ENCODE peak calls at places on chromosomes 2 and 18, in five cellular contexts. Y is GM12891, T is K562, W is HepG2, C is H1. Z is an unnamed sample.

GRCh38 chr2:84427235-84428138 is 31.6 kb downstream of the SUCLG1 start:
- DNase-seq in W (peak; percentile 12), C (no peak), Y (no peak), T (no peak), Z (no peak)

GRCh38 chr2:105371810-105372209 is 27.0 kb downstream of the FHL2 start:
- DNase-seq in W (no peak), Y (no peak), C (no peak), T (no peak), Z (no peak)

GRCh38 chr2:236661762-236662110 is 92.1 kb downstream of the ACKR3 start:
- DNase-seq in T (no peak), Y (no peak), C (no peak), W (no peak), Z (no peak)

GRCh38 chr2:235960716-235961640 is 207.2 kb downstream of the GBX2 start:
- DNase-seq in T (no peak), C (no peak), Y (no peak), W (no peak), Z (no peak)

GRCh38 chr2:196453613-196454047 is 185.9 kb upstream of the CCDC150 start:
- DNase-seq in Y (peak; percentile 10), W (peak; percentile 52), T (peak; percentile 67), C (peak; percentile 5), Z (no peak)

GRCh38 chr2:69177785-69178636 is 165.0 kb downstream of the ANTXR1 start:
- DNase-seq in W (peak; percentile 99), Y (no peak), T (peak; percentile 87), C (peak; percentile 93), Z (no peak)

GRCh38 chr2:218984239-218985020 is 554 bp downstream of the FEV start:
- DNase-seq in Y (peak; percentile 35), C (no peak), T (no peak), W (no peak), Z (no peak)

GRCh38 chr18:46414863-46415262 is 242.2 kb downstream of the LOXHD1 start:
- DNase-seq in W (no peak), Y (no peak), T (no peak), C (no peak), Z (no peak)

GRCh38 chr2:146661494-146662096 is 1183.2 kb upstream of the ACVR2A start:
- DNase-seq in T (peak; percentile 29), Y (no peak), C (no peak), W (peak; percentile 23), Z (no peak)

GRCh38 chr2:74814102-74814501 is 19.8 kb upstream of the HK2 start:
- DNase-seq in Y (no peak), W (peak; percentile 50), T (no peak), C (no peak), Z (no peak)

GRCh38 chr2:235669983-235670962 is 176.4 kb downstream of the AGAP1 start:
- DNase-seq in Y (no peak), T (no peak), C (no peak), W (no peak), Z (no peak)

GRCh38 chr2:9637330-9637729 is 6.5 kb upstream of the YWHAQ start:
- DNase-seq in C (no peak), W (peak; percentile 62), Y (no peak), T (no peak), Z (no peak)

GRCh38 chr2:50720695-50721314 is 311.1 kb downstream of the NRXN1 start:
- DNase-seq in W (no peak), T (no peak), Y (no peak), C (no peak), Z (no peak)

GRCh38 chr2:207533609-207534008 is 3.8 kb downstream of the CREB1 start:
- DNase-seq in Y (no peak), W (no peak), T (no peak), C (no peak), Z (no peak)

GRCh38 chr2:173884403-173884802 is 80.8 kb downstream of the SP3 start:
- DNase-seq in C (no peak), T (peak; percentile 74), W (peak; percentile 56), Y (no peak), Z (no peak)

GRCh38 chr2:99066075-99066557 is 75.4 kb upstream of the C2orf15 start:
- DNase-seq in Y (no peak), C (no peak), W (peak; percentile 63), T (peak; percentile 27), Z (no peak)

GRCh38 chr2:217610411-217610814 is 392.4 kb downstream of the TNS1 start:
- DNase-seq in W (no peak), C (no peak), T (no peak), Y (no peak), Z (no peak)

GRCh38 chr2:65144571-65144970 is 14.7 kb upstream of the RAB1A start:
- DNase-seq in C (no peak), T (no peak), Y (no peak), W (no peak), Z (no peak)

GRCh38 chr2:98547092-98547798 is 61.1 kb downstream of the COA5 start:
- DNase-seq in C (no peak), T (no peak), W (no peak), Y (no peak), Z (no peak)

GRCh38 chr2:101132202-101132601 is 19.0 kb downstream of the TBC1D8 start:
- DNase-seq in W (no peak), C (no peak), T (no peak), Y (no peak), Z (no peak)

GRCh38 chr2:20633794-20634259 is 17.1 kb downstream of the HS1BP3 start:
- DNase-seq in C (no peak), T (no peak), W (no peak), Y (no peak), Z (peak; percentile 67)

GRCh38 chr2:65456074-65456473 is 23.7 kb upstream of the SPRED2 start:
- DNase-seq in Y (no peak), W (no peak), C (no peak), T (no peak), Z (no peak)

GRCh38 chr2:44718431-44718830 is 223.1 kb upstream of the SIX3 start:
- DNase-seq in W (no peak), T (no peak), Y (no peak), C (no peak), Z (no peak)

GRCh38 chr18:55510809-55511208 is 77.2 kb downstream of the TCF4 start:
- DNase-seq in Y (no peak), C (no peak), W (no peak), T (no peak), Z (no peak)

GRCh38 chr2:67879586-67880290 is 183.1 kb downstream of the C1D start:
- DNase-seq in C (no peak), Y (no peak), W (no peak), T (no peak), Z (no peak)

GRCh38 chr2:11936761-11937160 is 190.3 kb downstream of the LPIN1 start:
- DNase-seq in C (no peak), Y (no peak), W (no peak), T (no peak), Z (no peak)

GRCh38 chr2:11932053-11932512 is 185.7 kb downstream of the LPIN1 start:
- DNase-seq in C (no peak), T (peak; percentile 54), W (no peak), Y (no peak), Z (no peak)

GRCh38 chr2:11930211-11930761 is 183.9 kb downstream of the LPIN1 start:
- DNase-seq in W (no peak), Y (no peak), T (peak; percentile 26), C (no peak), Z (no peak)

GRCh38 chr2:11932896-11933295 is 186.5 kb downstream of the LPIN1 start:
- DNase-seq in C (no peak), Y (no peak), W (no peak), T (no peak), Z (no peak)

GRCh38 chr2:11933854-11934253 is 187.4 kb downstream of the LPIN1 start:
- DNase-seq in C (no peak), Y (peak; percentile 38), T (no peak), W (no peak), Z (no peak)
- TF ChIP-seq TAF1 in C (no peak), Y (no peak), T (no peak), W (no peak), Z (no peak)

GRCh38 chr18:9688036-9688741 is 19.9 kb upstream of the RAB31 start:
- DNase-seq in C (no peak), Y (no peak), W (no peak), T (peak; percentile 90), Z (no peak)

GRCh38 chr18:9682572-9682971 is 25.5 kb upstream of the RAB31 start:
- DNase-seq in Y (no peak), T (no peak), W (no peak), C (no peak), Z (no peak)

GRCh38 chr18:9681217-9681616 is 26.9 kb upstream of the RAB31 start:
- DNase-seq in Y (no peak), W (no peak), T (peak; percentile 72), C (no peak), Z (no peak)

GRCh38 chr18:9683418-9684396 is 24.4 kb upstream of the RAB31 start:
- DNase-seq in C (no peak), W (peak; percentile 26), T (peak; percentile 91), Y (no peak), Z (no peak)

GRCh38 chr18:9684901-9685738 is 23.0 kb upstream of the RAB31 start:
- DNase-seq in W (no peak), T (peak; percentile 66), C (no peak), Y (no peak), Z (no peak)
- TF ChIP-seq TAF1 in W (no peak), T (peak; percentile 33), C (no peak), Y (no peak), Z (no peak)

DNA sequence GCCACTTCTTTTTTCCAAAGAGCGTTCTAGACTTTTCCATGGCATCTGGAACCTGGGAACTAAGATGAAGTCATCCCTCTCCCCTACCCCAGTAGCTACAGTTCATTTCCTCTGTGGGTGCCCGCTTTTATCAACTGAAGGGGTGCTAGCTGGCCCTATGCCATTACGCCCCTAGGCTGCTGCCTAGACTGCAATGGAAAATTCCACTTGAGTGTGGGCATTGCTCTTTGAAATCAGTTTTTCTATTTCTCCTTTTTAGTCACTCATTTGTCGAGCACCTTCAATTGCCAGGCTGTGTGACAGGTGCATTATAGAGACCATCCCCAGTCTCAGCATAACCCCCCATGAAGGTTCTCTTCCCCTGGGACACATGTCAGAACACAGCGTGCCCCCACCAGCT is 7.3 kb downstream of the TEX51 start:
- DNase-seq in T (no peak), W (no peak), C (no peak), Y (no peak), Z (no peak)
- TF ChIP-seq TAF1 in T (no peak), W (no peak), C (no peak), Y (no peak), Z (no peak)

GRCh38 chr2:71554028-71554705 is 100.8 kb downstream of the DYSF start:
- DNase-seq in Y (no peak), C (no peak), W (no peak), T (no peak), Z (no peak)

GRCh38 chr2:71552861-71553301 is 99.5 kb downstream of the DYSF start:
- DNase-seq in W (no peak), T (no peak), C (no peak), Y (no peak), Z (no peak)

GRCh38 chr2:71550801-71551630 is 97.7 kb downstream of the DYSF start:
- DNase-seq in W (no peak), C (no peak), T (no peak), Y (no peak), Z (no peak)

GRCh38 chr2:71552356-71552755 is 99.0 kb downstream of the DYSF start:
- DNase-seq in T (no peak), Y (no peak), C (no peak), W (no peak), Z (no peak)

DNA sequence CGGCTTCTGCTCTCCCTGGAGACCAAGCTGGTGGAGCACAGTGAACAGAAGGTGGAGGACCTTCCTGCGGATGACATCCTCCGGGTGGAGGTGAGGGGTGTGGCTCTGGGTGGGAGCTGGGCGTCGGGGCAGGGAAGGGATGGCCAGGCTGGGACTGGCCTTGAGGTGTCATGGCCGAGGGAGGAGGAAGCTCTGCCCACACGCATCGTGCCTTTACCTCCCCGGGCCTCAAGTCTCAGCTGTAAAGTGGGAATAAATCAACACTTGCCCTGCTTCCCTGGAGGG is 98.2 kb downstream of the DYSF start:
- DNase-seq in Y (no peak), W (no peak), C (no peak), T (no peak), Z (no peak)
- TF ChIP-seq TAF1 in Y (no peak), W (no peak), C (no peak), T (no peak), Z (no peak)